ENCODE peak calls at places on chromosomes 7 and 10, in seven cellular contexts. V, I, L, S, E, J and C are unnamed samples.

GRCh38 chr7:112721395-112721794 is 68.8 kb downstream of the TMEM168 start:
- DNase-seq in V (no peak), I (no peak), L (no peak), S (no peak), E (no peak), J (no peak), C (no peak)

GRCh38 chr7:149690688-149691446 is 82.5 kb downstream of the ZNF467 start:
- DNase-seq in V (peak; percentile 54), I (peak; percentile 89), L (peak; percentile 92), S (no peak), E (peak; percentile 82), J (peak; percentile 97), C (no peak)

GRCh38 chr7:101688183-101688831 is 59.2 kb upstream of the MYL10 start:
- DNase-seq in V (peak; percentile 98), I (peak; percentile 34), L (peak; percentile 44), S (no peak), E (peak; percentile 95), J (peak; percentile 98), C (peak; percentile 36)

GRCh38 chr7:48611993-48612392 is 312.4 kb upstream of the CDC14C start:
- DNase-seq in V (no peak), I (no peak), L (no peak), S (no peak), E (no peak), J (no peak), C (no peak)

GRCh38 chr7:44962483-44963251 is 16.1 kb downstream of the MYO1G start:
- DNase-seq in V (peak; percentile 45), I (no peak), L (no peak), S (no peak), E (no peak), J (peak; percentile 67), C (no peak)

GRCh38 chr7:73841689-73842247 is 548 bp downstream of the METTL27 start:
- DNase-seq in V (peak; percentile 69), I (no peak), L (no peak), S (no peak), E (peak; percentile 54), J (peak; percentile 71), C (no peak)

GRCh38 chr7:126440542-126440941 is 812.2 kb downstream of the GRM8 start:
- DNase-seq in V (no peak), I (no peak), L (no peak), S (no peak), E (no peak), J (no peak), C (no peak)

GRCh38 chr7:94540428-94540827 is 30.8 kb downstream of the CASD1 start:
- DNase-seq in V (no peak), I (no peak), L (no peak), S (no peak), E (no peak), J (no peak), C (no peak)

GRCh38 chr7:106425017-106425719 is 140.4 kb upstream of the NAMPT start:
- DNase-seq in V (no peak), I (no peak), L (no peak), S (peak; percentile 93), E (no peak), J (no peak), C (no peak)

GRCh38 chr10:97795886-97796285 is 24.1 kb upstream of the SFRP5 start:
- DNase-seq in V (no peak), I (no peak), L (no peak), S (no peak), E (no peak), J (no peak), C (no peak)

GRCh38 chr10:124308351-124308645 is 110.4 kb downstream of the OAT start:
- DNase-seq in V (no peak), I (no peak), L (no peak), S (no peak), E (no peak), J (no peak), C (no peak)

GRCh38 chr7:47601119-47601880 is 19.4 kb upstream of the TNS3 start:
- DNase-seq in V (no peak), I (no peak), L (peak; percentile 40), S (no peak), E (no peak), J (no peak), C (no peak)

GRCh38 chr7:146826338-146826737 is 709.7 kb downstream of the CNTNAP2 start:
- DNase-seq in V (peak; percentile 19), I (no peak), L (no peak), S (no peak), E (no peak), J (no peak), C (peak; percentile 36)

GRCh38 chr10:31099664-31100063 is 68.0 kb upstream of the ZNF438 start:
- DNase-seq in V (no peak), I (peak; percentile 81), L (peak; percentile 6), S (no peak), E (no peak), J (peak; percentile 31), C (no peak)

GRCh38 chr7:151014950-151015349 is 9.3 kb downstream of the ATG9B start:
- DNase-seq in V (no peak), I (no peak), L (no peak), S (no peak), E (no peak), J (no peak), C (no peak)

GRCh38 chr10:95373660-95374059 is 82.9 kb upstream of the PDLIM1 start:
- DNase-seq in V (no peak), I (no peak), L (no peak), S (no peak), E (no peak), J (no peak), C (no peak)

GRCh38 chr10:95382174-95382573 is 91.4 kb upstream of the PDLIM1 start:
- DNase-seq in V (no peak), I (no peak), L (no peak), S (no peak), E (no peak), J (no peak), C (no peak)

GRCh38 chr10:95375418-95375817 is 84.6 kb upstream of the PDLIM1 start:
- DNase-seq in V (no peak), I (no peak), L (no peak), S (no peak), E (no peak), J (no peak), C (no peak)

GRCh38 chr10:95374597-95375209 is 83.9 kb upstream of the PDLIM1 start:
- DNase-seq in V (peak; percentile 73), I (peak; percentile 61), L (peak; percentile 79), S (no peak), E (peak; percentile 81), J (peak; percentile 85), C (peak; percentile 70)

DNA sequence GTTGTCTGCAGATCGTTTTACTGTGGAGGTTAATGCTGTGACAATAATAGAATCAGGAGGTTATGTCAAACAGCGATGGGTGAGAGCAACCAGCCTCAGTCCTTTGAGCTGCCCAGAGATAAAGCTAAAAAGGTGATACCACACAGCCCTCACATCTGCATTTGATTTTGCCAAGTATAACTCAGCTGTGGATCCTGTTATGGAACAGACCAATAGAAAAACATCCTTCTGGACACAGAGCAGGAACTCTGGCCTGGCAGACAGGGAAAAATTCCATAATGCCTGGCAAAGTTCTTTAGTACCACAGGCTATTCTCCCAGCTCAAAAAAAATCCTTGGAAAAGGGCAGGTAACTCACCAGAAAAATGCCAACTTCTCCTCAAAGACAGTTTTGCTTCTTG is 87.1 kb upstream of the PDLIM1 start:
- DNase-seq in V (peak; percentile 60), I (no peak), L (no peak), S (no peak), E (no peak), J (no peak), C (no peak)
- H3K4me1 ChIP-seq in V (peaks cover 8% of the 10 kb centered on the region), I (no peaks in the 10 kb centered on the region), L (no peaks in the 10 kb centered on the region), S (peaks cover 16% of the 10 kb centered on the region), E (no peaks in the 10 kb centered on the region), J (no peaks in the 10 kb centered on the region), C (no peaks in the 10 kb centered on the region)

GRCh38 chr7:155363146-155363539 is 65.5 kb downstream of the INSIG1 start:
- DNase-seq in V (no peak), I (no peak), L (no peak), S (no peak), E (no peak), J (no peak), C (no peak)

GRCh38 chr7:155361947-155362346 is 64.3 kb downstream of the INSIG1 start:
- DNase-seq in V (no peak), I (no peak), L (no peak), S (no peak), E (no peak), J (no peak), C (no peak)

GRCh38 chr7:155361363-155361680 is 63.6 kb downstream of the INSIG1 start:
- DNase-seq in V (no peak), I (no peak), L (no peak), S (no peak), E (no peak), J (no peak), C (no peak)

GRCh38 chr7:155363852-155364600 is 66.3 kb downstream of the INSIG1 start:
- DNase-seq in V (no peak), I (no peak), L (no peak), S (no peak), E (peak; percentile 39), J (no peak), C (no peak)

GRCh38 chr7:155362380-155363145 is 64.9 kb downstream of the INSIG1 start:
- DNase-seq in V (no peak), I (no peak), L (no peak), S (no peak), E (no peak), J (no peak), C (no peak)
- TF ChIP-seq YY1 in V (no peak), I (no peak), L (no peak), S (no peak), E (no peak), J (no peak), C (no peak)

DNA sequence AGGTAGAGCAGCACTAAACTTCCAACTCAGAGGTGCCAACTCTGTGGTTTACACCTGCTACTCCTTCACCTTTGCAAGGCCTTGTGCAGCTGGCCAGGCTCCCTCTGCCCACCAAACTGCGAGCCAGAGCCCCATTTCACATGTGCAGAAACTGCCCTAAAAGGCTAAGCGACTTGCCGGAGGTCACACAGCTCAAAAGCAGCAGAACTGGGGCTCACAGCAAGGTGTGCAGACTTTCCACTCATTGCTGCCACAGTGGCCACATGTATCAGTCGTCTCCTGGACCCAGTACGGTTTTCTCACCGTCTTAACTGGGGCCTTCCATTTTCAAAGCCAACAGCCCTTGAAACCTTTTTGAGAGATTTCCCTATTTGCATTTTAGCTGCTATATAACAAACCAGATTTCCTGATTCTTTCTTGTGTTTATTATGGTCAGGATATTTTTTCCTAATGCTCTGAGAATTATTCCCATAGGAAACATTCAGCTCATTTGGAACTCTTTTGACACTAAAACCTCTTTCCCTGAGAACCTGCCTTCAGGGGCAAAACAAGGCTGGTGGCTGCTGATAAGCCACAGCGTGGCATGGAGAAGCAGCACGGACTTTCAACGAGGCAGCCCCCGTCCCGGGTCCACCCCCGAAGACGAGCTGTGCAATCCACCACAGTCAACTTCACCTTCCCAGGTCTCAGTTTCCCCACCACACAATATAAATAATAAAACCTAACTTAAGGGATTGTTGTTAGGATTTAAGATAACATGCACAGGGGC is 29.9 kb downstream of the SORBS1 start:
- DNase-seq in V (peak; percentile 30), I (no peak), L (no peak), S (no peak), E (peak; percentile 37), J (no peak), C (no peak)
- H3K4me1 ChIP-seq in V (peaks cover 21% of the 10 kb centered on the region), I (peaks cover 15% of the 10 kb centered on the region), L (peaks cover 77% of the 10 kb centered on the region), S (no peaks in the 10 kb centered on the region), E (peaks cover 83% of the 10 kb centered on the region), J (peaks cover 9% of the 10 kb centered on the region), C (peaks cover 2% of the 10 kb centered on the region)

DNA sequence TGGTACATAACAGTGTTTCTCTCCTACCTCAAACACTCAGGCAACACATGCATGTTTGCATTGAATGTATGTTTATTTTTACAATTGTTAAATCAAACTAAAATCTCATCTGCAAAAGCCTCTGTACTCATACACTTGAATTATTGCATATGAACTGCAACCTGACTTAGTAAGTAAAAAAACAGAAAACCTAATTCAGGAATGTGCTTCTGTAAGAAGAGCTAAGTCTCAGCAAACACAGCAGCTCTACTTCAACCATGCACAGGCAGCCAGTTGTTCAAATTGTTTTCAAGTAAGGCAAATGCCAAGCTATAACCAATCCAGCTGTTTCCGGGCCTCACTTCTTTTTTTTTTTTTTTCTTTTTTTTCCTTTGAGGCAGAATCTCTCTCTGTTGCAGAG is 93.6 kb upstream of the MALRD1 start:
- DNase-seq in V (no peak), I (no peak), L (no peak), S (no peak), E (no peak), J (no peak), C (no peak)
- TF ChIP-seq YY1 in V (no peak), I (no peak), L (no peak), S (no peak), E (no peak), J (no peak), C (no peak)